ENCODE peak calls at places on chromosomes 1 and 21, in four cellular contexts. V is spleen, W is progenitor cell of endocrine pancreas, B is lower lobe of right lung. I is an unnamed sample.

GRCh38 chr1:31032266-31032665 is 33.3 kb downstream of the PUM1 start:
- DNase-seq in V (no peak), W (no peak), B (no peak), I (no peak)

GRCh38 chr1:164093543-164093942 is 465.4 kb upstream of the PBX1 start:
- DNase-seq in V (no peak), W (no peak), B (no peak), I (no peak)

GRCh38 chr1:187032982-187033705 is 204.4 kb downstream of the PLA2G4A start:
- DNase-seq in V (no peak), W (no peak), B (no peak), I (no peak)

GRCh38 chr1:185376840-185377635 is 60.0 kb upstream of the IVNS1ABP start:
- DNase-seq in V (no peak), W (no peak), B (no peak), I (no peak)

GRCh38 chr1:218101409-218101808 is 183.7 kb upstream of the RRP15 start:
- DNase-seq in V (no peak), W (no peak), B (no peak), I (no peak)

GRCh38 chr1:159023723-159024122 is 14.0 kb downstream of the IFI16 start:
- DNase-seq in V (no peak), W (no peak), B (no peak), I (no peak)

GRCh38 chr1:23026573-23026972 is 7.3 kb downstream of the KDM1A start:
- DNase-seq in V (no peak), W (no peak), B (no peak), I (no peak)

GRCh38 chr1:15244813-15245212 is 2.2 kb upstream of the FHAD1 start:
- DNase-seq in V (no peak), W (no peak), B (no peak), I (no peak)

GRCh38 chr1:244502630-244503029 is 41.6 kb downstream of the CATSPERE start:
- DNase-seq in V (no peak), W (no peak), B (no peak), I (no peak)

GRCh38 chr1:96473791-96474452 is 247.7 kb upstream of the PTBP2 start:
- DNase-seq in V (no peak), W (no peak), B (no peak), I (no peak)

GRCh38 chr1:230261918-230262650 is 164.0 kb downstream of the PGBD5 start:
- DNase-seq in V (peak), W (no peak), B (no peak), I (no peak)

GRCh38 chr21:26067836-26068401 is 102.7 kb downstream of the APP start:
- DNase-seq in V (no peak), W (no peak), B (no peak), I (no peak)

GRCh38 chr1:178540646-178541045 is 27.7 kb downstream of the TEX35 start:
- DNase-seq in V (peak), W (no peak), B (no peak), I (no peak)

GRCh38 chr1:18557621-18558465 is 72.8 kb upstream of the PAX7 start:
- DNase-seq in V (no peak), W (no peak), B (peak), I (peak)

GRCh38 chr1:192462630-192463029 is 112.9 kb upstream of the RGS1 start:
- DNase-seq in V (no peak), W (no peak), B (no peak), I (no peak)

GRCh38 chr21:44462834-44463200 is 7.5 kb downstream of the LRRC3 start:
- DNase-seq in V (no peak), W (no peak), B (no peak), I (no peak)

GRCh38 chr21:44461005-44461404 is 5.7 kb downstream of the LRRC3 start:
- DNase-seq in V (peak), W (no peak), B (no peak), I (no peak)

GRCh38 chr21:44460441-44460755 is 5.1 kb downstream of the LRRC3 start:
- DNase-seq in V (peak), W (no peak), B (no peak), I (no peak)

GRCh38 chr21:44462090-44462833 is 7.0 kb downstream of the LRRC3 start:
- DNase-seq in V (no peak), W (no peak), B (no peak), I (no peak)

DNA sequence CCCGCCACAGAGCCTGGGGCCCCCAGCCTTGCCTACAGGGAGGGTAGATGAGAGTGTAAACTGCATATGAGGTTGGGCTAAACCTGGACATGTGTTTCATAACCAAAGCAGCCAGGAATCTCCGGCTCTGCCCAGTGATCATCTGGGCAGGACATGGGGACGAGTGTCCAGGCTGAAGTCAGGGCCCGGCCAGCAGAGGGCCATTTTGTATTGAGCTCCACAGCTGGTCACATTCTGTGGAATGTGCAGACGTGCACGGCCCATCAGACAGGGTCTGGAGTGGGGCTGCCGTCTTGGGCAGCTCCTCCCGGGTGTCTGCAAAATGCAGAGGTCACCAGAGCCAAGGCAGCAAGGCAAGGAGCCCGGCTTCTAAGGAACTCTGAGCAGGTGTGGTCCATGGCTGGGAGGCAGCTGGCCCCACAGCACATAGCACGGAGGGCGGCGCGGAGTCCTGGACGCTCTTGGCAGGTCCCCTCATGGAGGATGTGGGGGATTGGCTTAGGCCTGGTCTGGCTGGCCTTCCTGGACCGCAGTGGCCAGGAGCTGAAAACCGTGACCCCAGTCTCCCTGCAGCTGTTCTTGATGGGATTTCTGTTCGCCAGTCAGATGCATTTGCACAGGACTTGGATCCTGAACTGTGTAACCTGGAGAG is 6.3 kb downstream of the LRRC3 start:
- DNase-seq in V (no peak), W (no peak), B (no peak), I (no peak)
- TF ChIP-seq CTCF in V (no peak), W (peak), B (no peak), I (no peak)

DNA sequence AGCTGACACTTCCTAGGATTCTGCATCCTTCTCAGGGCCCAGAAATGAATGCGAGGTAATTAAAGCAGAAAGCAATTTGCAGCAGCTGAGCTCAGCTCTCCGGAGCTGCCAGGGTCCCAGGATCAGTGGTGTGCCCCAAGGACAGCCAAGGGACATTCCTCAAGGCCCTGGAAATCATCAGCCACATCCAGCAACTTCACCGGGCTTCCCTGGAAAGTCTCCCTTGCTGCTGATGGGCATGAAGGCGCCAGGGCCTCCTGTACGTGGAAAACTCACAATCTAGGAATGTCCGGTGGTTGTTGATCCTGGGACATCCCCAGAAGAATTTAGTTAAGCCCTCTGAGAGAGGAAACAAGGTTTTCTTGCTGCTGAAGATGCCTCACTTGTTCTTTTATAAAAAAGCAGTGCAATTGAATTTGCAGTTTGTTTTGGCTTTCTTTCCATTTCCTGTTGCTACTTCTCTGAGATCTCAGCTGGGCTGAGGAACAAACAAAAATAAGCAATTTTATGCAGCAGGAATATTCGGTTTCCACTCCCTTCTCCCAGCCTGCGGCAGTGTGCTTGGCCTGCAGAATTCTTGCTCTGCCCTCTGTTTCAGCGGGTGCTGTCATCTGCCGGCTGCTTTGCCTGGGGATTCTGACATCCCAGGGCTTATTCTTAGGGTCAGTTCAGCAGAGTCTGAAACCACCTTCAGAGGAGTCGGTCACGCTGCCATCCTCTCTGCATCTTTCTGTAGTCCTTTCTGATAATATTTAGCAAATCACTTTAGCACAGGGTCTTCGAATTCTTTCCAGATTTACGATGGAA is 85.9 kb downstream of the TCP10L start:
- DNase-seq in V (no peak), W (no peak), B (no peak), I (no peak)
- TF ChIP-seq CTCF in V (no peak), W (no peak), B (no peak), I (no peak)

DNA sequence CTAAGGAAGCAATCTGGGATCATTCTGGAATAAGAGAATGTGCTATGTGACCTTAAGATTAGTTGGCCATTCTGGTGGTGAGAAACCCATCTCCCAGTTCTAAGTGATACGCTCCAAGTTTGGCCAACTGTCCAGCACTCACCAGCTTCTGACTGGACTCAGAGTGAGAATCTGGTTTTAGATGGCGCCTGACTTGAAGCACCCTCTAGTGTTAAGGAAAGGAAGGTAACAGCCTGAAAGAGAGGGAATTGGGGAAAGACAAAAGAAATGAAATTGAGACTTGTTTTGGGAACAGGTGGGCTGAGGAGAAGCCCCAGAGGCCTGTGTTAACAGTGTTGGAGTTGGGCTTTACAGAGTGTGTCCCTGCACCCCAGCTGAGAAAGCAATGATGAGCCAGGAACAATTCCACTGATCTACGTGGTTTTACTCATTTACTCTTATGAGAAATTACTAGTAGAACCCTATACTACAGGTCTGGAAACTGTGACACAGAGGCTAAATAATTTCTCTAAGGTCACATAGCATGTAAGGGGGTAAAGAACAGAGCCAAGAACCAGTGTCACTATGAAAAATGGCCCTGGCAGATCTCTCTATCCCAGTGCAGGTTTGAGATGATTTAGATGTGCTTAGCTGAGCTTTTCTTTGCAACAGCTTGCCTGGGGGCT is 9.3 kb upstream of the FCAMR start:
- DNase-seq in V (no peak), W (no peak), B (no peak), I (no peak)
- TF ChIP-seq CTCF in V (no peak), W (peak), B (peak), I (peak)

DNA sequence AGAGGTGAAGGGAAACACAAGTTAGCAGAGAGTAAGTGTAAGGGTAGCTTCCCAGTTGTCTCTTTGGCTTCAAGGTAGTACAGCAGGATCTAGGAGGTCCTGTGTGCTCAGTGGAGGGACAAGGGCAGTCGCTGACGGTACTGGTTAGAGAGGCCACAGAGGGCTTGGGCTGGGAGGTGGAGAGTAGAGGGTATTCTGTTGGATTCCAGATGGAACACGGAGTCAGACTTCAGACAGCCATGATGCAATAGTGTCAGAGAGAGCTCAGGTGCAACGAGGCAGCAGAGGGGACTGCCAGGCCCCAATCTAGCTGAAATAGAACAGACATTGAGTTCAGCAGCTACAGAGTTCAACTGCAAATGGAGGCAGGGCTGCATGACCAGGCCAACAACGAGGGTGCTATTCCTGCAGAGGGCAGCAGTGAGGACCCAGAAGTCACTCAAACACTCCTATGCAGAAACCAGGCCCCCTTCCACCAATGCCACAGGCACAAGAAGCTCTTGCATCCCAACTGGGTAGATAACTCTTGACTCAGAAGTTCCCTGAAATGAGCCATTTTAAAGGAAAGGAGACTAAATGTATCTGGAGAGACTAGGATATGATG is 325.0 kb upstream of the ESRRG start:
- DNase-seq in V (no peak), W (no peak), B (no peak), I (peak)
- TF ChIP-seq CTCF in V (no peak), W (peak), B (no peak), I (peak)

DNA sequence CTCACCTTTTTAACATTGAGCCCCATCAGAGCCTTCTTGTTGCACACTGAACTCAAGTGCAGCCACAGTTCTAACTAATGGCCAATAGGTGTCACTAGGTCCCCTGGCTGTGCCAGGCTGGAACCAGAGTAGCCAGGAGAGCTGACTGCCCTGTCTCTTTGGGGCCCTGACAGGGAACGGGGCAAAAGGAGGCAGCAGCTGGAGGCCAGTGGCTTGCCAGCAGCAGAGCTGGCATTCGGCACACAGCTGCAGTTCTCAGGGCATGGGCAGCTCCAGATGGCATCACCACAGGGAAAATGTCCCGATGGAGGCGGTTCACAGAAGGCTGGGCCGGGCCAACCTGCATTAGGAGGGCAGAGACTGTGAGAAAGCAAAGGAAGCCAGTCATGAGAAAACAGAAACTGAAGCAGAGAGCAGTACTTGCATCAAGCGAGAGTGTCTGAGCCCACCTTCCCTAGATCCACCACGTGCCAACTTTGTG is 188.6 kb downstream of the FCRL5 start:
- DNase-seq in V (no peak), W (no peak), B (no peak), I (peak)
- TF ChIP-seq CTCF in V (peak), W (peak), B (peak), I (peak)

GRCh38 chr1:109792056-109792831 is 28.5 kb upstream of the EPS8L3 start:
- DNase-seq in V (no peak), W (no peak), B (peak), I (peak)
- TF ChIP-seq CTCF in V (peak), W (no peak), B (no peak), I (no peak)

DNA sequence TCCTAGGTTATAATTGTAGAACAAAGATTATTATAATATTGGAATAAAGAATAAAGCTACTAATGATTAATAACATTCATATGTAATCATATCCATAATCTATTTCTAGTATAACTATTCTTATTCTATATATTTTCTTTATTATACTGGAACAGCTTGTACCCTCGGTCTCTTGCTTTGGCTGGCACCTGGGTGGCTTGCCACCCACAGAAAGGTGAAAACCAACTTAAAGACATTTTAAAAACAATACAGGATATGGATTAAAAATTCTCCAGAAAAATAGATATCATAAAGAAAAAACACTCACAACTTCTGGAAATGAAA is 80.0 kb upstream of the PRRC2C start:
- DNase-seq in V (no peak), W (no peak), B (no peak), I (no peak)
- TF ChIP-seq CTCF in V (no peak), W (peak), B (no peak), I (no peak)

I was measured in glutamatergic neuron.